ENCODE peak calls at places on chromosomes 4 and X, in ten cellular contexts. Z is activated CD8-positive, alpha-beta T cell treated with anti-CD3 and anti-CD28 coated beads for 36 hours; B is fibroblast of lung; J is astrocyte of the spinal cord; Y is fibroblast of pulmonary artery; K is neural crest cell; N is OCI-LY7; G is MCF 10A; E is upper lobe of right lung; A is CD8-positive, alpha-beta T cell. D is an unnamed sample.

GRCh38 chr4:125432078-125432477 is 117.3 kb downstream of the FAT4 start:
- DNase-seq in A (no peak), J (peak), K (no peak), G (peak), Z (no peak), Y (peak), B (peak), E (no peak), N (no peak), D (no peak)

GRCh38 chr4:3423952-3424351 is 17.8 kb upstream of the HGFAC start:
- DNase-seq in N (no peak), B (no peak), Y (no peak), Z (no peak), G (no peak), K (no peak), J (no peak), E (no peak), A (no peak), D (no peak)

GRCh38 chr4:19739101-19739651 is 512.5 kb upstream of the SLIT2 start:
- DNase-seq in N (no peak), Z (no peak), J (peak), K (no peak), Y (peak), B (peak), G (peak), E (no peak), A (no peak), D (peak)

GRCh38 chr4:185738038-185738552 is 73.9 kb downstream of the SORBS2 start:
- DNase-seq in N (no peak), A (no peak), Y (peak), K (no peak), G (peak), Z (no peak), B (peak), E (no peak), J (peak), D (peak)

GRCh38 chr4:183241322-183241640 is 78.8 kb downstream of the CLDN22 start:
- DNase-seq in J (peak), A (no peak), G (peak), K (no peak), Z (no peak), Y (peak), E (no peak), B (peak), N (no peak), D (no peak)

GRCh38 chr4:2071912-2072867 is 13.1 kb downstream of the NAT8L start:
- DNase-seq in K (peak), A (no peak), G (no peak), E (peak), Y (no peak), B (no peak), Z (no peak), J (no peak), N (no peak), D (no peak)

GRCh38 chrX:98299785-98300184 is 1416.1 kb downstream of the RPA4 start:
- DNase-seq in K (no peak), J (peak), N (no peak), B (peak), Z (no peak), Y (peak), G (peak), E (no peak), A (no peak), D (no peak)

GRCh38 chr4:1201851-1202525 is 29.6 kb upstream of the SPON2 start:
- DNase-seq in A (peak), Z (peak), Y (peak), E (peak), N (peak), K (no peak), J (peak), B (peak), G (no peak), D (no peak)

GRCh38 chr4:47287735-47288134 is 175.8 kb downstream of the COMMD8 start:
- DNase-seq in J (peak), Y (peak), N (no peak), E (no peak), K (no peak), Z (no peak), B (peak), G (peak), A (no peak), D (no peak)

GRCh38 chr4:157012781-157013180 is 41.2 kb upstream of the PDGFC start:
- DNase-seq in Z (no peak), B (no peak), Y (peak), G (peak), J (peak), E (no peak), K (no peak), N (no peak), A (no peak), D (no peak)

GRCh38 chrX:30530591-30530990 is 47.0 kb downstream of the TASL start:
- DNase-seq in Z (no peak), A (no peak), E (no peak), K (no peak), Y (peak), B (peak), G (peak), N (no peak), J (no peak), D (no peak)

GRCh38 chr4:5267418-5267817 is 216.1 kb downstream of the STK32B start:
- DNase-seq in A (no peak), B (no peak), J (no peak), K (no peak), N (no peak), Y (no peak), G (peak), Z (no peak), E (no peak), D (no peak)

GRCh38 chr4:147378780-147379179 is 102.1 kb upstream of the EDNRA start:
- DNase-seq in G (peak), E (no peak), B (no peak), Z (no peak), Y (no peak), J (no peak), K (no peak), A (no peak), N (no peak), D (no peak)

GRCh38 chr4:153748378-153748777 is 11.4 kb downstream of the RNF175 start:
- DNase-seq in N (no peak), J (peak), B (peak), Z (no peak), Y (peak), E (no peak), K (no peak), A (no peak), G (peak), D (no peak)

GRCh38 chr4:147689062-147689461 is 5.1 kb upstream of the PRMT9 start:
- DNase-seq in K (no peak), E (no peak), J (no peak), N (no peak), G (no peak), Z (peak), B (no peak), A (no peak), Y (no peak), D (no peak)

GRCh38 chr4:16205298-16206164 is 20.7 kb downstream of the TAPT1 start:
- DNase-seq in Y (no peak), E (no peak), G (peak), B (no peak), A (no peak), Z (no peak), K (no peak), J (no peak), N (peak), D (no peak)

GRCh38 chr4:102196221-102196620 is 149.1 kb downstream of the SLC39A8 start:
- DNase-seq in Y (peak), Z (peak), G (peak), K (no peak), A (no peak), N (no peak), E (no peak), J (peak), B (no peak), D (no peak)

GRCh38 chr4:112029642-112030235 is 115.5 kb upstream of the FAM241A start:
- DNase-seq in B (peak), Z (no peak), G (peak), K (no peak), J (no peak), N (no peak), A (no peak), E (no peak), Y (no peak), D (peak)

GRCh38 chr4:112036881-112037280 is 108.4 kb upstream of the FAM241A start:
- DNase-seq in Y (no peak), J (no peak), A (no peak), Z (no peak), B (no peak), N (no peak), G (no peak), K (no peak), E (no peak), D (no peak)

GRCh38 chr4:112031712-112032328 is 113.4 kb upstream of the FAM241A start:
- DNase-seq in J (peak), E (no peak), Z (peak), A (no peak), G (peak), Y (peak), N (peak), K (peak), B (peak), D (peak)
- TF ChIP-seq CTCF in J (peak), E (peak), Z (no peak), A (no peak), G (peak), Y (peak), N (peak), K (peak), B (peak), D (peak)

GRCh38 chrX:37331546-37331945 is 17.6 kb upstream of the PRRG1 start:
- DNase-seq in G (no peak), K (no peak), J (no peak), A (no peak), Z (no peak), Y (no peak), B (no peak), N (no peak), E (no peak), D (no peak)

GRCh38 chrX:37332987-37333658 is 16.0 kb upstream of the PRRG1 start:
- DNase-seq in A (no peak), Z (no peak), B (no peak), J (no peak), Y (peak), E (no peak), K (no peak), N (no peak), G (no peak), D (no peak)

GRCh38 chrX:37330642-37331041 is 18.5 kb upstream of the PRRG1 start:
- DNase-seq in G (no peak), B (no peak), Z (no peak), A (no peak), K (no peak), J (no peak), N (no peak), Y (no peak), E (no peak), D (no peak)
- TF ChIP-seq CTCF in G (no peak), B (no peak), Z (no peak), A (no peak), K (no peak), J (no peak), N (no peak), Y (no peak), E (no peak), D (no peak)

GRCh38 chr4:166252487-166253402 is 379.7 kb downstream of the TLL1 start:
- DNase-seq in N (peak), Z (peak), A (no peak), K (no peak), G (peak), E (no peak), Y (peak), J (peak), B (peak), D (no peak)
- TF ChIP-seq CTCF in N (peak), Z (no peak), A (no peak), K (peak), G (peak), E (peak), Y (peak), J (peak), B (peak), D (peak)

GRCh38 chr4:70915048-70915815 is 13.1 kb downstream of the MOB1B start:
- DNase-seq in A (no peak), E (no peak), N (no peak), Z (no peak), J (peak), B (peak), G (peak), K (no peak), Y (peak), D (no peak)

GRCh38 chr4:70915874-70916559 is 13.8 kb downstream of the MOB1B start:
- DNase-seq in E (no peak), J (no peak), N (no peak), B (no peak), K (no peak), Y (no peak), A (no peak), G (no peak), Z (no peak), D (no peak)

GRCh38 chr4:70908993-70909556 is 6.9 kb downstream of the MOB1B start:
- DNase-seq in Z (no peak), E (no peak), Y (no peak), N (no peak), J (no peak), A (no peak), K (no peak), G (no peak), B (no peak), D (no peak)

GRCh38 chr4:70914631-70915030 is 12.5 kb downstream of the MOB1B start:
- DNase-seq in N (no peak), K (no peak), Y (no peak), J (no peak), Z (no peak), A (no peak), E (peak), B (no peak), G (no peak), D (no peak)

GRCh38 chr4:70913947-70914445 is 11.8 kb downstream of the MOB1B start:
- DNase-seq in Z (no peak), B (peak), K (no peak), Y (peak), N (no peak), J (no peak), E (no peak), A (no peak), G (no peak), D (no peak)
- TF ChIP-seq CTCF in Z (no peak), B (peak), K (no peak), Y (no peak), N (peak), J (no peak), E (no peak), A (no peak), G (no peak), D (no peak)

DNA sequence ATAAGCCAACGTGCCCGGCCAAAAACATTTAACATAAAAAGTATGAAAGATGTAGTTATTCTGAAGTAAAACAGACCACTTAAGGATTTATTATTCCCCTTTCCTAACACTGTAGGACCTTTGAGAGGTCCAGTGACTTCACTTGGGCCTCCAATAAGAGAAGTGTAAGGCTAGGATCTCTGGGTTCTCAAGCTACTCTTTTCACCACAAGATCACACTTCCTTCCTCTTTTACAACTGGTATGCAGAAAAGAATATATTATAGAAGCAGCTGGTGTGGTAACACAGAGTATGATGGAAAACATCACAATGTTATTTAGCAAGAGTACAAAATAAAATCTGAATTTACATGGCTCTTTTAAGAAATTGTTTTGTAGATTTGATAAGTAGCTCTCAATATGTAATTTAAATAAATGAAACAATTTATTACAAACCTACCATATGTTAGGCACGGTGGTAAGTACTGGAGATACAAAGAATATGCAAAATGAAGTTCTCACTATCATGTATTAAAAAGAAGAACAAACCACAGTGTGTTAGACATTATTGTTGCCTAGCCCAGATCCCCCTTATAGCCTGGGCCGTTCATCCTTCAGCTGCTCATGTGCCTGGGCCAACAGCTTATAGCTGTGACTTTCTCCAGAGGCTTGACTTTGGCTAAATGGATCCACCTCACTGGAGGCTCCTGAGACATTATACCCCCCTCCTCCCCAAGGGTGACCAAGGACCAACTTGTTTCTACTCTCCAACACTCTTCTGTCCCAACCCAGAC is 30.0 kb upstream of the CCNG2 start:
- DNase-seq in G (no peak), Y (no peak), J (no peak), Z (no peak), A (no peak), E (no peak), B (no peak), N (peak), K (no peak), D (no peak)
- TF ChIP-seq CTCF in G (no peak), Y (no peak), J (no peak), Z (no peak), A (no peak), E (no peak), B (no peak), N (no peak), K (no peak), D (no peak)

GRCh38 chrX:119721487-119721886 is 28.5 kb upstream of the SEPTIN6 start:
- DNase-seq in A (no peak), E (no peak), Z (no peak), G (no peak), N (no peak), B (no peak), Y (no peak), K (no peak), J (no peak), D (no peak)
- TF ChIP-seq CTCF in A (no peak), E (no peak), Z (no peak), G (no peak), N (no peak), B (no peak), Y (no peak), K (no peak), J (no peak), D (no peak)

GRCh38 chrX:111442791-111443190 is 30.8 kb upstream of the DCX start:
- DNase-seq in G (no peak), Z (no peak), E (no peak), N (no peak), K (no peak), J (no peak), Y (no peak), B (no peak), A (no peak), D (no peak)

GRCh38 chrX:111445485-111445884 is 33.5 kb upstream of the DCX start:
- DNase-seq in A (no peak), J (peak), K (no peak), N (peak), Y (peak), G (peak), Z (no peak), B (peak), E (no peak), D (no peak)

GRCh38 chrX:111444881-111445280 is 32.9 kb upstream of the DCX start:
- DNase-seq in K (no peak), B (no peak), E (no peak), J (no peak), Z (no peak), A (no peak), N (no peak), G (no peak), Y (no peak), D (no peak)

DNA sequence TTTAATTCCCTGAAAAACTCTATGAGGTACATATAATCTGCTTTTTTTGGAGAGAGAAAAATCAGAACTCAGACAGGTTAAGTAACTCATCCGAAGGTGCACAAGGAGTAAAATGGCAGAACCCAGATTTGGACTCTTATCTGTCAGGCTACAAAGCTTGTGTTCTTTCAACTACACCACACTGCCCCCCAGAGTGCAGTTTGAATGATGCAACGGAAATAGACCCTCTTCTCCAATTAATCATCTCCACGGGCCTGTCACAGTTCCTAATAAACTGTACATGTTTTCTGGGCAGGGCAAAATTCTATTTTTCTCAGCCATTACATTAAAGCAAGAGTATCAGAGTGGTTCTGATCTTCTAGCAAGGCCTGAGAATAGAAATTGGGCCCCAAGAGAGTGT is 35.3 kb upstream of the DCX start:
- DNase-seq in Y (peak), G (peak), B (no peak), E (no peak), Z (peak), A (no peak), K (peak), N (peak), J (no peak), D (no peak)
- TF ChIP-seq CTCF in Y (no peak), G (no peak), B (no peak), E (peak), Z (peak), A (no peak), K (peak), N (peak), J (no peak), D (no peak)

DNA sequence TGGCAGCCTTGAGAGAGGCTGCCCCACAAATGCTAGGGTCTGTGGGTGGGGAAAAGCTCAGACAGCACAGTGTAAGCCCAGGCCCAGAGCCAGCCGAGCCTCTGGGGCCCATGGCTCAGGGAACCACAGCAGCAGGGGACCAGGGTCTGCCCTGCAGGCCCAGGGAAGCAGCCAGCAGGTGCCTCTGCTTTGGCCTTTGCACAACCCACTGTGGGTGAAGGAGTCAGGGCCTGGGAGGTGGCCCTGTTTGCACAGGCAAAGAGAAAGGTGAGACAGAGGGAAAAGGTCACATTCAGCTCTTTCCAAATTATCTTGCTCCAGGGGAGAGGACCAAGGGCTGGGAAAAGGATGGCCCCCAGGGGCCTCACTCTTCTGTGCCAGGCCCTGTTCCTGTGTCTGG is 8.7 kb downstream of the PNMA6F start:
- DNase-seq in E (no peak), Y (no peak), G (no peak), A (no peak), J (no peak), B (no peak), Z (no peak), K (no peak), N (no peak), D (no peak)
- TF ChIP-seq CTCF in E (no peak), Y (no peak), G (no peak), A (no peak), J (no peak), B (no peak), Z (no peak), K (no peak), N (no peak), D (no peak)

D was measured in AG09319.